ENCODE peak calls at places on chromosomes 13 and 19, in eight cellular contexts. One of them, this sample, is unnamed.

GRCh38 chr13:95391325-95391724 is 90.1 kb upstream of the ABCC4 start:
- DNase-seq in upper lobe of left lung: no peak
- DNase-seq in H54: no peak
- DNase-seq in tibial nerve: no peak
- DNase-seq in heart left ventricle: no peak
- DNase-seq in body of pancreas: no peak
- DNase-seq in uterus: no peak
- DNase-seq in stomach: no peak
- DNase-seq in this sample: no peak

GRCh38 chr19:10193666-10194499 is 870 bp downstream of the DNMT1 start:
- DNase-seq in upper lobe of left lung: no peak
- DNase-seq in H54: peak
- DNase-seq in tibial nerve: no peak
- DNase-seq in heart left ventricle: no peak
- DNase-seq in body of pancreas: no peak
- DNase-seq in uterus: no peak
- DNase-seq in stomach: no peak
- DNase-seq in this sample: peak

GRCh38 chr19:14770944-14771839 is 7.2 kb downstream of the ADGRE2 start:
- DNase-seq in upper lobe of left lung: no peak
- DNase-seq in H54: no peak
- DNase-seq in tibial nerve: no peak
- DNase-seq in heart left ventricle: no peak
- DNase-seq in body of pancreas: no peak
- DNase-seq in uterus: no peak
- DNase-seq in stomach: no peak
- DNase-seq in this sample: no peak

GRCh38 chr13:43100667-43101066 is 77.3 kb downstream of the DNAJC15 start:
- DNase-seq in upper lobe of left lung: no peak
- DNase-seq in H54: no peak
- DNase-seq in tibial nerve: no peak
- DNase-seq in heart left ventricle: no peak
- DNase-seq in body of pancreas: no peak
- DNase-seq in uterus: no peak
- DNase-seq in stomach: no peak
- DNase-seq in this sample: no peak

GRCh38 chr19:39390460-39390758 is 497 bp downstream of the PAF1 start:
- DNase-seq in upper lobe of left lung: peak
- DNase-seq in H54: no peak
- DNase-seq in tibial nerve: no peak
- DNase-seq in heart left ventricle: no peak
- DNase-seq in body of pancreas: peak
- DNase-seq in uterus: no peak
- DNase-seq in stomach: peak
- DNase-seq in this sample: no peak

GRCh38 chr13:113963376-113963775 is 10.5 kb downstream of the C13orf46 start:
- DNase-seq in upper lobe of left lung: no peak
- DNase-seq in H54: no peak
- DNase-seq in tibial nerve: no peak
- DNase-seq in heart left ventricle: no peak
- DNase-seq in body of pancreas: no peak
- DNase-seq in uterus: no peak
- DNase-seq in stomach: no peak
- DNase-seq in this sample: no peak

GRCh38 chr13:80009760-80010159 is 331.2 kb downstream of the SPRY2 start:
- DNase-seq in upper lobe of left lung: no peak
- DNase-seq in H54: no peak
- DNase-seq in tibial nerve: no peak
- DNase-seq in heart left ventricle: no peak
- DNase-seq in body of pancreas: no peak
- DNase-seq in uterus: no peak
- DNase-seq in stomach: no peak
- DNase-seq in this sample: no peak

GRCh38 chr19:1045247-1045603 is 5.3 kb downstream of the ABCA7 start:
- DNase-seq in upper lobe of left lung: no peak
- DNase-seq in H54: peak
- DNase-seq in tibial nerve: no peak
- DNase-seq in heart left ventricle: no peak
- DNase-seq in body of pancreas: no peak
- DNase-seq in uterus: no peak
- DNase-seq in stomach: peak
- DNase-seq in this sample: no peak

GRCh38 chr19:5536337-5536894 is 31.3 kb downstream of the TINCR start:
- DNase-seq in upper lobe of left lung: peak
- DNase-seq in H54: no peak
- DNase-seq in tibial nerve: no peak
- DNase-seq in heart left ventricle: peak
- DNase-seq in body of pancreas: peak
- DNase-seq in uterus: peak
- DNase-seq in stomach: peak
- DNase-seq in this sample: no peak

GRCh38 chr13:40058757-40059236 is 403.3 kb downstream of the COG6 start:
- DNase-seq in upper lobe of left lung: no peak
- DNase-seq in H54: no peak
- DNase-seq in tibial nerve: no peak
- DNase-seq in heart left ventricle: no peak
- DNase-seq in body of pancreas: peak
- DNase-seq in uterus: no peak
- DNase-seq in stomach: no peak
- DNase-seq in this sample: no peak

GRCh38 chr19:45769054-45769782 is at the start of gene SIX5:
- DNase-seq in upper lobe of left lung: peak
- DNase-seq in H54: peak
- DNase-seq in tibial nerve: peak
- DNase-seq in heart left ventricle: peak
- DNase-seq in body of pancreas: peak
- DNase-seq in uterus: peak
- DNase-seq in stomach: peak
- DNase-seq in this sample: peak

GRCh38 chr13:49214917-49215376 is 5.2 kb upstream of the MLNR start:
- DNase-seq in upper lobe of left lung: peak
- DNase-seq in H54: no peak
- DNase-seq in tibial nerve: no peak
- DNase-seq in heart left ventricle: peak
- DNase-seq in body of pancreas: peak
- DNase-seq in uterus: no peak
- DNase-seq in stomach: peak
- DNase-seq in this sample: peak

GRCh38 chr13:86569974-86570373 is 770.8 kb upstream of the SLITRK6 start:
- DNase-seq in upper lobe of left lung: no peak
- DNase-seq in H54: no peak
- DNase-seq in tibial nerve: no peak
- DNase-seq in heart left ventricle: no peak
- DNase-seq in body of pancreas: no peak
- DNase-seq in uterus: no peak
- DNase-seq in stomach: no peak
- DNase-seq in this sample: no peak

GRCh38 chr19:1046836-1047695 is 7.2 kb downstream of the ABCA7 start:
- DNase-seq in upper lobe of left lung: no peak
- DNase-seq in H54: no peak
- DNase-seq in tibial nerve: no peak
- DNase-seq in heart left ventricle: no peak
- DNase-seq in body of pancreas: no peak
- DNase-seq in uterus: no peak
- DNase-seq in stomach: no peak
- DNase-seq in this sample: no peak

GRCh38 chr19:6501740-6502648 is at the start of gene TUBB4A:
- DNase-seq in upper lobe of left lung: no peak
- DNase-seq in H54: no peak
- DNase-seq in tibial nerve: no peak
- DNase-seq in heart left ventricle: no peak
- DNase-seq in body of pancreas: no peak
- DNase-seq in uterus: no peak
- DNase-seq in stomach: no peak
- DNase-seq in this sample: peak

GRCh38 chr13:74226791-74227475 is 92.7 kb upstream of the KLF12 start:
- DNase-seq in upper lobe of left lung: no peak
- DNase-seq in H54: no peak
- DNase-seq in tibial nerve: no peak
- DNase-seq in heart left ventricle: no peak
- DNase-seq in body of pancreas: no peak
- DNase-seq in uterus: no peak
- DNase-seq in stomach: no peak
- DNase-seq in this sample: no peak

GRCh38 chr19:41332000-41332399 is 21.7 kb downstream of the TGFB1 start:
- DNase-seq in upper lobe of left lung: no peak
- DNase-seq in H54: no peak
- DNase-seq in tibial nerve: no peak
- DNase-seq in heart left ventricle: no peak
- DNase-seq in body of pancreas: no peak
- DNase-seq in uterus: no peak
- DNase-seq in stomach: no peak
- DNase-seq in this sample: no peak
- TF ChIP-seq POLR2A in upper lobe of left lung: no peak
- TF ChIP-seq POLR2A in H54: no peak
- TF ChIP-seq POLR2A in tibial nerve: no peak
- TF ChIP-seq POLR2A in heart left ventricle: no peak
- TF ChIP-seq POLR2A in body of pancreas: no peak
- TF ChIP-seq POLR2A in uterus: no peak
- TF ChIP-seq POLR2A in stomach: no peak
- TF ChIP-seq POLR2A in this sample: no peak

DNA sequence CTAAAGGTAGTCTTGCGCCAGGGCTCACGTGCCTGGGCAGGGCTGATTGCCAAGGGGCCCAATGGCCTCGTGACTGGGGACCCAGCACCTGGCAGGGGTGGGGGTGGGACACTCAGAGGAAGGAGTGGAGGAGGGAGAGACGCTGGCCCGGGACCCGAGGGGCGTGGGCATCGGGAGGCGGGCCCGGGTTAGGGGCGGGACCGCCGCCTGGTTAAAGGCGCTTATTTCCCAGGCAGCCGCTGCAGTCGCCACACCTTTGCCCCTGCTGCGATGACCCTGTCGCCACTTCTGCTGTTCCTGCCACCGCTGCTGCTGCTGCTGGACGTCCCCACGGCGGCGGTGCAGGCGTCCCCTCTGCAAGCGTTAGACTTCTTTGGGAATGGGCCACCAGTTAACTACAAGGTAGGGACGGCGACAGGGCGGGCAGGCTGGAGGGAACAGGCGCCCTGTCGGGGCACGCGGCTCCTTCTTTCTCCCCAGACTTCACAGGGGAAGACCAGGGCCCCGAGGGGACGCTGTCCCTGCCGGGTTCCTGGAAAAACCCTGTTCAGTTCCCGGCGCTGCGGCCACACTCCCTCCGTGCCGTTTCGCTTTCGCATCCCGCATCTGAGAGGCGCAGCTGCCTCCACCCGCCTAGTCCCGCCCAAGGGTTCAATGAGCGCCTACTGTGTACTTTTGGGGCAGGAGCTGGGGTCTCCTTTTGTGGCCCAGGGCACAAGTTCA is at the start of gene IFI30:
- DNase-seq in upper lobe of left lung: peak
- DNase-seq in H54: peak
- DNase-seq in tibial nerve: peak
- DNase-seq in heart left ventricle: peak
- DNase-seq in body of pancreas: peak
- DNase-seq in uterus: peak
- DNase-seq in stomach: peak
- DNase-seq in this sample: peak
- TF ChIP-seq POLR2A in upper lobe of left lung: peak
- TF ChIP-seq POLR2A in H54: peak
- TF ChIP-seq POLR2A in tibial nerve: peak
- TF ChIP-seq POLR2A in heart left ventricle: peak
- TF ChIP-seq POLR2A in body of pancreas: peak
- TF ChIP-seq POLR2A in uterus: peak
- TF ChIP-seq POLR2A in stomach: no peak
- TF ChIP-seq POLR2A in this sample: peak

GRCh38 chr19:17419491-17420266 is at the start of gene MVB12A:
- DNase-seq in upper lobe of left lung: peak
- DNase-seq in H54: peak
- DNase-seq in tibial nerve: peak
- DNase-seq in heart left ventricle: peak
- DNase-seq in body of pancreas: peak
- DNase-seq in uterus: peak
- DNase-seq in stomach: peak
- DNase-seq in this sample: peak
- TF ChIP-seq POLR2A in upper lobe of left lung: peak
- TF ChIP-seq POLR2A in H54: peak
- TF ChIP-seq POLR2A in tibial nerve: peak
- TF ChIP-seq POLR2A in heart left ventricle: peak
- TF ChIP-seq POLR2A in body of pancreas: no peak
- TF ChIP-seq POLR2A in uterus: peak
- TF ChIP-seq POLR2A in stomach: no peak
- TF ChIP-seq POLR2A in this sample: peak

GRCh38 chr19:35345671-35346111 is 2.0 kb upstream of the FFAR1 start:
- DNase-seq in upper lobe of left lung: no peak
- DNase-seq in H54: no peak
- DNase-seq in tibial nerve: no peak
- DNase-seq in heart left ventricle: no peak
- DNase-seq in body of pancreas: no peak
- DNase-seq in uterus: no peak
- DNase-seq in stomach: no peak
- DNase-seq in this sample: no peak

GRCh38 chr19:35347930-35348298 is 212 bp downstream of the FFAR1 start:
- DNase-seq in upper lobe of left lung: no peak
- DNase-seq in H54: no peak
- DNase-seq in tibial nerve: no peak
- DNase-seq in heart left ventricle: no peak
- DNase-seq in body of pancreas: no peak
- DNase-seq in uterus: no peak
- DNase-seq in stomach: no peak
- DNase-seq in this sample: no peak

GRCh38 chr19:35348909-35349611 is 1.4 kb downstream of the FFAR1 start:
- DNase-seq in upper lobe of left lung: peak
- DNase-seq in H54: no peak
- DNase-seq in tibial nerve: no peak
- DNase-seq in heart left ventricle: no peak
- DNase-seq in body of pancreas: no peak
- DNase-seq in uterus: no peak
- DNase-seq in stomach: no peak
- DNase-seq in this sample: no peak

GRCh38 chr19:35346193-35347052 is 1.3 kb upstream of the FFAR1 start:
- DNase-seq in upper lobe of left lung: peak
- DNase-seq in H54: no peak
- DNase-seq in tibial nerve: no peak
- DNase-seq in heart left ventricle: no peak
- DNase-seq in body of pancreas: no peak
- DNase-seq in uterus: no peak
- DNase-seq in stomach: peak
- DNase-seq in this sample: peak

DNA sequence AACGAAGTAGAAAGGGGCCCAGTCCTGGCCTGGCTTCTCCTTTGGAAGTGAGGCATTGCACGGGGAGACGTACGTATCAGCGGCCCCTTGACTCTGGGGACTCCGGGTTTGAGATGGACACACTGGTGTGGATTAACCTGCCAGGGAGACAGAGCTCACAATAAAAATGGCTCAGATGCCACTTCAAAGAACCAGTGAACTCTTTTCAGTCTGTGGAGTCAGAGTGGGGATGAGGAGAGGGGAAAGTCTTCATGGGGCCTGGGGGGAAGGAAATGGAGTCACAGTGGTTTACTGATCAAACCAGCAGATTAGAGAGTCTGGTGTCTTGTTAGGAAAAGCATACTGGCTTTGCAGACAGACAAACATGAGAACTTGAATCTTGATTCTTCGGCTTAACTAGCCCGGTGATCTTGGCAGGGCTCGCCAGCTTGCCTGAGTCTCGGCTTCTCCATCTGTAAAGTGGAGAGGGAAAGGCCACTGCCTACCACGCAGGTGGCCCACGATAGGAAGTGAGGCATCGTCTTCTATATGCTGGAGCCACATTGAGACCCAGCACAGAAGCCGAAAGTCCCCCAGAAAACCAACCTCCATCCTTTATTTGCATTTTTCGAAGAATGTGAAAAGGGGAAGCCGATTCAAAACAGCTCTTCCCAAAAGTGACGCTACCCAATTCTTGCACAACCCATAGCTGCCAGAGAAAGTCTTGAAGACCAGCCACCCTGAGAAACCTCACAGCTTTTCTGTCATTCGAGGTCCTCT is at the start of gene FFAR1:
- DNase-seq in upper lobe of left lung: peak
- DNase-seq in H54: no peak
- DNase-seq in tibial nerve: no peak
- DNase-seq in heart left ventricle: no peak
- DNase-seq in body of pancreas: peak
- DNase-seq in uterus: no peak
- DNase-seq in stomach: peak
- DNase-seq in this sample: peak
- TF ChIP-seq POLR2A in upper lobe of left lung: no peak
- TF ChIP-seq POLR2A in H54: no peak
- TF ChIP-seq POLR2A in tibial nerve: no peak
- TF ChIP-seq POLR2A in heart left ventricle: no peak
- TF ChIP-seq POLR2A in body of pancreas: no peak
- TF ChIP-seq POLR2A in uterus: no peak
- TF ChIP-seq POLR2A in stomach: no peak
- TF ChIP-seq POLR2A in this sample: peak